ENCODE peak calls at places on chromosomes 6 and 20, in eight cellular contexts. Q, N, K, F, P, Y, E and R are unnamed samples. For H4K20me1, the result is how much of the 10 kb centered on the place peaks cover.

GRCh38 chr6:49550413-49551125 is at the start of gene C6orf141:
- DNase-seq in Q (peak), Y (peak), P (no peak), K (peak), E (peak), N (peak), F (peak), R (no peak)

GRCh38 chr6:117605169-117605826 is 3.0 kb upstream of the GOPC start:
- DNase-seq in Y (peak), K (peak), Q (peak), N (peak), F (peak), P (peak), E (peak), R (peak)

GRCh38 chr6:4348462-4349112 is 213.2 kb upstream of the ECI2 start:
- DNase-seq in N (no peak), E (peak), Y (no peak), P (no peak), F (no peak), Q (no peak), K (no peak), R (no peak)

GRCh38 chr6:68895929-68896328 is 260.8 kb downstream of the ADGRB3 start:
- DNase-seq in Y (no peak), F (no peak), E (no peak), K (no peak), Q (no peak), N (no peak), P (no peak), R (no peak)

GRCh38 chr20:45100563-45101245 is at the start of gene KCNS1:
- DNase-seq in Q (peak), K (no peak), E (no peak), N (no peak), Y (no peak), P (peak), F (no peak), R (no peak)

GRCh38 chr20:52105573-52106422 is 85.8 kb downstream of the ZFP64 start:
- DNase-seq in N (peak), Q (peak), K (peak), F (peak), E (peak), Y (no peak), P (no peak), R (no peak)

GRCh38 chr20:63977392-63978276 is 1.8 kb downstream of the SAMD10 start:
- DNase-seq in Y (no peak), P (peak), E (peak), Q (no peak), K (no peak), N (peak), F (peak), R (no peak)

GRCh38 chr6:141467881-141468280 is 664.8 kb upstream of the GJE1 start:
- DNase-seq in E (peak), Q (no peak), Y (no peak), K (no peak), N (peak), F (peak), P (no peak), R (no peak)

GRCh38 chr6:80522556-80522955 is 416.1 kb downstream of the BCKDHB start:
- DNase-seq in P (no peak), N (no peak), K (no peak), Y (no peak), Q (no peak), F (no peak), E (no peak), R (no peak)

GRCh38 chr6:4516206-4516605 is 260.0 kb upstream of the CDYL start:
- DNase-seq in K (no peak), E (no peak), N (no peak), F (no peak), Q (no peak), P (no peak), Y (no peak), R (no peak)

GRCh38 chr20:14583413-14583812 is 246.0 kb upstream of the FLRT3 start:
- DNase-seq in Q (no peak), N (peak), K (peak), P (no peak), Y (peak), F (no peak), E (peak), R (no peak)

GRCh38 chr20:31594002-31594557 is 11.0 kb upstream of the ID1 start:
- DNase-seq in K (no peak), E (no peak), F (no peak), N (no peak), Y (no peak), P (no peak), Q (no peak), R (no peak)

GRCh38 chr6:6629416-6629815 is 40.9 kb downstream of the LY86 start:
- DNase-seq in K (no peak), Y (no peak), Q (no peak), P (no peak), N (peak), F (no peak), E (peak), R (no peak)

GRCh38 chr6:37517411-37517812 is 17.7 kb upstream of the CCDC167 start:
- DNase-seq in Y (no peak), Q (no peak), N (no peak), P (no peak), K (no peak), E (peak), F (no peak), R (peak)

GRCh38 chr6:130020106-130020851 is 1.9 kb downstream of the L3MBTL3 start:
- DNase-seq in Y (no peak), Q (peak), N (no peak), F (peak), E (peak), K (peak), P (peak), R (no peak)

GRCh38 chr20:7856756-7857155 is 83.5 kb downstream of the HAO1 start:
- DNase-seq in Q (no peak), N (peak), F (no peak), P (no peak), K (peak), Y (no peak), E (peak), R (no peak)

GRCh38 chr6:101534386-101534785 is 140.9 kb downstream of the GRIK2 start:
- DNase-seq in P (no peak), Y (no peak), F (no peak), E (peak), Q (no peak), N (no peak), K (no peak), R (no peak)

GRCh38 chr6:19837511-19838441 is 606 bp downstream of the ID4 start:
- DNase-seq in P (no peak), Q (peak), N (peak), Y (no peak), K (peak), F (peak), E (peak), R (no peak)

GRCh38 chr6:158194487-158195280 is 26.5 kb downstream of the GTF2H5 start:
- DNase-seq in K (no peak), P (no peak), F (no peak), N (no peak), Q (peak), E (no peak), Y (no peak), R (no peak)

GRCh38 chr20:38859070-38859690 is 53.7 kb downstream of the PPP1R16B start:
- DNase-seq in Q (no peak), P (peak), Y (no peak), E (no peak), F (no peak), K (no peak), N (no peak), R (no peak)

GRCh38 chr6:159728552-159728951 is 1.2 kb downstream of the WTAP start:
- DNase-seq in Y (no peak), N (no peak), P (peak), K (peak), Q (no peak), E (peak), F (no peak), R (no peak)

GRCh38 chr6:149190228-149190831 is 127.2 kb upstream of the TAB2 start:
- DNase-seq in P (no peak), N (peak), K (peak), Y (no peak), Q (peak), F (no peak), E (peak), R (peak)

GRCh38 chr20:51037499-51038110 is 14.7 kb upstream of the KCNG1 start:
- DNase-seq in Q (no peak), Y (no peak), N (no peak), E (no peak), P (no peak), F (no peak), K (no peak), R (no peak)

GRCh38 chr6:83221886-83222479 is 28.8 kb downstream of the RWDD2A start:
- DNase-seq in K (peak), N (peak), Q (peak), F (no peak), P (peak), E (peak), Y (peak), R (no peak)

GRCh38 chr20:37643400-37643799 is 50.4 kb upstream of the CTNNBL1 start:
- DNase-seq in Y (no peak), E (peak), Q (no peak), N (no peak), F (no peak), P (no peak), K (no peak), R (no peak)

GRCh38 chr20:25252226-25252625 is 4.3 kb downstream of the PYGB start:
- DNase-seq in Y (no peak), E (no peak), K (no peak), N (no peak), P (no peak), Q (no peak), F (no peak), R (no peak)

GRCh38 chr20:25250508-25250907 is 2.6 kb downstream of the PYGB start:
- DNase-seq in P (no peak), E (peak), Y (no peak), F (no peak), N (peak), Q (no peak), K (no peak), R (no peak)

GRCh38 chr20:25249198-25249931 is 1.5 kb downstream of the PYGB start:
- DNase-seq in P (no peak), Q (no peak), E (peak), F (no peak), Y (no peak), N (peak), K (no peak), R (no peak)

GRCh38 chr20:25251558-25251957 is 3.7 kb downstream of the PYGB start:
- DNase-seq in Q (peak), E (no peak), Y (no peak), N (no peak), K (no peak), F (no peak), P (no peak), R (no peak)

GRCh38 chr20:25251019-25251418 is 3.1 kb downstream of the PYGB start:
- DNase-seq in P (no peak), Y (no peak), E (no peak), N (no peak), Q (no peak), F (no peak), K (no peak), R (no peak)
- H4K20me1 ChIP-seq in P (under half), Y (under half), E (under half), N (half or more), Q (half or more), F (under half), K (under half), R (under half)

GRCh38 chr6:120328521-120328920 is 979.0 kb upstream of the MAN1A1 start:
- DNase-seq in E (no peak), Q (no peak), P (no peak), K (no peak), F (no peak), Y (no peak), N (no peak), R (no peak)
- H3K4me3 ChIP-seq in E (no peak), Q (no peak), P (no peak), K (no peak), F (no peak), Y (no peak), N (no peak), R (no peak)

GRCh38 chr20:59604770-59605665 is 678 bp downstream of the PHACTR3 start:
- DNase-seq in P (no peak), K (no peak), N (no peak), E (peak), Y (no peak), Q (peak), F (no peak), R (no peak)
- TF ChIP-seq EZH2 in P (no peak), K (peak), N (peak), E (no peak), Y (no peak), Q (peak), F (no peak), R (no peak)

DNA sequence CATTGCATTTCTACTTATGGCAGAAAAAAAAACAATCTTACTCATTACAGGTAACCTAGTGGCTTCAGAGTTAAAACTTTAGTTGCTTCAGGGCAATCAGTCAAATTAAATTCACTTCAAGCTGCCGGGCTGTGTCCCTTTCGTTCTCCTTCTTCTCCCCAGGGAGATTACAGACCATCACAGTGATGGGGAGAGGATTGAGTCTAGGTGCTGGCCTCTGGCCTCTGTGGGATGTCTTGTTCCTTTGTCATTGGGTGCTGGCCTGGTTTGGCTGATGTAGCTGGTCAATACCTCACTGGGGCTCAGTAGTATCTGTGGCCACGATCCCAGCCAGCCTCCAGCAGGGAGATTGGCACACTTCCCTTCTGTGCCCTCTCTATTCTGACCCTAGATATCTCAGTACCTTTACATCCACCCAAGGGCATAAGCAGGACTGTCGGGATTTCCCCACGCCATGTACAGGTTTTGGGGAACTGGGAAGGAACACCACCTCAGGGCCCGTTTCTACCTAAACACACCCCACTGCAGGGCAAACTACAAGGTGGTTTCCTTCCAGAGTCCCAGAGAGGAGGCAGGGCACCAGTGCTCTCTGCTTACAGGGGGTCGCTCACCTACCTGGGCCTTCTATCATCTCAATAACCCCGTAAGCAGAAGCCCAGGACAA is 15.4 kb downstream of the FYN start:
- DNase-seq in P (no peak), F (no peak), E (no peak), K (no peak), N (no peak), Q (no peak), Y (no peak), R (no peak)
- H4K20me1 ChIP-seq in P (under half), F (under half), E (under half), K (under half), N (under half), Q (half or more), Y (under half), R (half or more)

GRCh38 chr6:3209114-3210023 is 18.1 kb downstream of the TUBB2B start:
- DNase-seq in Q (peak), N (peak), P (peak), E (peak), Y (peak), F (peak), K (peak), R (no peak)

GRCh38 chr6:3210024-3210610 is 17.3 kb downstream of the TUBB2B start:
- DNase-seq in E (no peak), Q (no peak), Y (no peak), K (no peak), P (no peak), F (no peak), N (no peak), R (no peak)

GRCh38 chr6:3208096-3208774 is 19.2 kb downstream of the TUBB2B start:
- DNase-seq in E (peak), Q (no peak), P (peak), Y (no peak), F (no peak), K (peak), N (no peak), R (no peak)

GRCh38 chr6:3206339-3207015 is 21.0 kb downstream of the TUBB2B start:
- DNase-seq in E (no peak), Q (no peak), K (no peak), P (no peak), N (no peak), F (no peak), Y (no peak), R (no peak)

GRCh38 chr6:3208775-3209113 is 18.7 kb downstream of the TUBB2B start:
- DNase-seq in P (no peak), F (no peak), K (no peak), Y (no peak), N (no peak), E (no peak), Q (no peak), R (no peak)
- H3K4me3 ChIP-seq in P (no peak), F (peak), K (no peak), Y (peak), N (peak), E (peak), Q (no peak), R (no peak)

GRCh38 chr6:41373367-41373918 is 38.0 kb downstream of the NCR2 start:
- DNase-seq in N (no peak), F (no peak), P (no peak), K (no peak), E (no peak), Q (no peak), Y (no peak), R (no peak)
- TF ChIP-seq EZH2 in N (no peak), F (no peak), P (no peak), K (no peak), E (no peak), Q (peak), Y (no peak), R (no peak)

GRCh38 chr6:30613251-30614043 is 3.6 kb downstream of the PPP1R10 start:
- DNase-seq in F (no peak), Y (no peak), E (peak), P (no peak), N (peak), Q (no peak), K (no peak), R (no peak)

GRCh38 chr6:30611150-30611855 is 5.7 kb downstream of the PPP1R10 start:
- DNase-seq in Y (no peak), Q (no peak), F (no peak), K (no peak), N (no peak), P (no peak), E (no peak), R (no peak)

GRCh38 chr6:30611856-30612194 is 5.2 kb downstream of the PPP1R10 start:
- DNase-seq in K (no peak), E (no peak), N (no peak), F (no peak), P (no peak), Y (no peak), Q (no peak), R (no peak)

GRCh38 chr6:30612687-30613248 is 4.3 kb downstream of the PPP1R10 start:
- DNase-seq in P (no peak), N (peak), K (no peak), E (peak), Q (peak), Y (no peak), F (no peak), R (no peak)

GRCh38 chr6:30612213-30612612 is 4.8 kb downstream of the PPP1R10 start:
- DNase-seq in K (no peak), P (no peak), E (peak), F (no peak), N (peak), Q (peak), Y (no peak), R (no peak)
- H4K20me1 ChIP-seq in K (under half), P (under half), E (under half), F (under half), N (under half), Q (half or more), Y (under half), R (under half)

GRCh38 chr6:31498748-31499147 is 803 bp downstream of the MICB start:
- DNase-seq in F (no peak), Q (peak), P (peak), N (peak), E (peak), K (no peak), Y (no peak), R (no peak)
- H3K4me3 ChIP-seq in F (peak), Q (peak), P (peak), N (peak), E (peak), K (peak), Y (peak), R (peak)

GRCh38 chr6:10389739-10390494 is 25.0 kb downstream of the TFAP2A start:
- DNase-seq in Y (no peak), F (no peak), E (no peak), K (no peak), N (no peak), Q (peak), P (no peak), R (no peak)
- TF ChIP-seq EZH2 in Y (no peak), F (no peak), E (no peak), K (no peak), N (no peak), Q (no peak), P (no peak), R (no peak)